ENCODE peak calls at places on chromosomes 11 and 22, in four cellular contexts. P is H1, S is GM12878, A is SK-N-SH. Q is an unnamed sample.

GRCh38 chr22:48838376-48838775 is 989.3 kb downstream of the BRD1 start:
- DNase-seq in P (no peak), S (no peak), A (no peak), Q (no peak)

GRCh38 chr11:130706572-130706971 is 209.7 kb downstream of the SNX19 start:
- DNase-seq in P (no peak), S (no peak), A (no peak), Q (no peak)

GRCh38 chr11:75182652-75183051 is 31.7 kb downstream of the SLCO2B1 start:
- DNase-seq in P (no peak), S (no peak), A (no peak), Q (no peak)

GRCh38 chr11:111939836-111940604 is 2.9 kb downstream of the DIXDC1 start:
- DNase-seq in P (no peak), S (no peak), A (peak; percentile 66), Q (no peak)

GRCh38 chr22:50140615-50141014 is 29.9 kb upstream of the PANX2 start:
- DNase-seq in P (no peak), S (no peak), A (no peak), Q (no peak)

GRCh38 chr22:23402275-23403151 is 177.6 kb downstream of the IGLL1 start:
- DNase-seq in P (peak; percentile 82), S (no peak), A (peak; percentile 96), Q (peak; percentile 83)

GRCh38 chr11:26993965-26994446 is at the start of gene FIBIN:
- DNase-seq in P (peak; percentile 61), S (no peak), A (no peak), Q (no peak)

GRCh38 chr11:134853972-134854371 is 441.9 kb upstream of the B3GAT1 start:
- DNase-seq in P (no peak), S (no peak), A (no peak), Q (no peak)

GRCh38 chr22:49913446-49913845 is 4.8 kb downstream of the ALG12 start:
- DNase-seq in P (no peak), S (no peak), A (no peak), Q (no peak)

DNA sequence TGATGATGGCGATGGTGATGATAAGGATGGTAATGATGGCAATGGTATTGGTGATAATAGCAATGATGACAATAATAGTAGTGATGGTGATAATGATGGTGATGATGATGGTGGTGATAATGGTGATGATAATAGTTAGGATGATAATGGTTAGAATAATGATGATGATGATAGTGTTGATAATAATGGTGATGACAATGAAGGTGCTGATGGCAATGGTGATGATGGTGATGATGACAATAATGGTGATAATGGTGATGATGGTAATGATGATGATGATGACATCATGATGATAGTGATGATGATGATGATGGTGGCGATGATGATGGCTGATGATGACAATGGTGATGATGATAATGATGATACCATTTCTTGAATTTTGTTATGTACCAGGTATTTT is 309.9 kb downstream of the MIAT start:
- DNase-seq in P (no peak), S (no peak), A (no peak), Q (no peak)
- H3K27me3 ChIP-seq in P (no peaks in the 10 kb centered on the region), S (no peaks in the 10 kb centered on the region), A (no peaks in the 10 kb centered on the region), Q (no peaks in the 10 kb centered on the region)

DNA sequence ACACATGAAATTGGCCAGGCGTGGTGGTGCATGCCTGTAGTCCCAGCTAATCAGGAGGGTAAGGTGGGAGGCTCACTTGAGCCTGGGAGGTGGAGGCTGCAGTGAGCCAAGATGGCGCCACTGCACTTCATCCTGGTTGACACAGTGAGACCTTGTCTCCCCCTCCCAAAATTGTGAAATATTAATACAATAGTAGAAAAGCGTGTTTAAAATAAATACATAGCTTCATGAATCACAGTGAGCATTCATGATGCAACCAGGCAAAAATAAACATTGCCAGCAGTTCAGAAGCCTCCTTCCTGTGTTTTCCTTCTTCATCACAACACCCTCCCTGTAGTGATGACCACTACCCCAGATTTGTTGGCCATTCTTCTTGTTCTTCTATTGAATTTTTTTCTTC is 4.3 kb upstream of the TEAD1 start:
- DNase-seq in P (no peak), S (no peak), A (no peak), Q (no peak)
- TF ChIP-seq NRF1 in P (no peak), S (no peak), A (no peak), Q (no peak)

GRCh38 chr22:22245256-22245909 is 797 bp downstream of the VPREB1 start:
- DNase-seq in P (no peak), S (no peak), A (no peak), Q (no peak)
- H3K27me3 ChIP-seq in P (peaks cover 98% of the 10 kb centered on the region), S (no peaks in the 10 kb centered on the region), A (peaks cover 37% of the 10 kb centered on the region), Q (peaks cover 88% of the 10 kb centered on the region)

GRCh38 chr11:37320921-37321320 is 722.9 kb upstream of the RAG2 start:
- DNase-seq in P (no peak), S (no peak), A (no peak), Q (no peak)
- TF ChIP-seq NRF1 in P (no peak), S (no peak), A (no peak), Q (no peak)

DNA sequence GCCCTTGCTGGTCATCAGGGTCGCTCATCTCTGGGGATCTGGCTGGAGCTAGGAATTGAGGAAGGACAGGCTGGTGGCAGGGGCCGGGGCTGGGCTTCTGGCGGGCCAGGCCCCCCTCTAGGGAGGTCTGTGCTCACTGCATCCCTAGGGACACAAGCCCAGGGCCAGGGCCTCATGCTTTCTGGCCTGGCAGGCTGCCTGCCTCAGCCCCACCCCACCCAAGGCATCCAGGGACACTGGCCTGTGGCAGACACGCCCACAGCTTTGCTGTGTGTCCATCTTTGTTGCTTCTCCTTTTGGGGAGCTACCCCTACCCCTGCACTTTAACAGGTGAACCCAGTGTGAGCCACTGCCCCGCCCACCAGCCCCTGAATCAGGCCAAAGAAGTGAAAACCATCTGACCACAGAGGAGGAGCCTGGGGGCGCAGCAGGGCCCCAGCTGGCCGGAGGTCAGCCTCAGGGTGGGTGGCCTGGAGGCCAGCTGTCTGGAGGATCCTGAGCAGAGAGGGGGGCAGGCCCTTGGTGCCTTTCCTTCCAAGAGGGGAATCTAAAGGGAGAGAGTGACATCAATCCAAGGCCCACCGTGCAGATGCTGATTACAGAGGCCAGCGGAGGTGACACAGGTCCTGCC is 26.8 kb upstream of the CELSR1 start:
- DNase-seq in P (no peak), S (no peak), A (peak; percentile 81), Q (no peak)
- H3K27me3 ChIP-seq in P (no peaks in the 10 kb centered on the region), S (no peaks in the 10 kb centered on the region), A (no peaks in the 10 kb centered on the region), Q (no peaks in the 10 kb centered on the region)

GRCh38 chr11:30566482-30566881 is 19.7 kb downstream of the MPPED2 start:
- DNase-seq in P (no peak), S (no peak), A (no peak), Q (no peak)

GRCh38 chr11:30567644-30568043 is 18.5 kb downstream of the MPPED2 start:
- DNase-seq in P (no peak), S (no peak), A (no peak), Q (no peak)

GRCh38 chr11:30564994-30565393 is 21.2 kb downstream of the MPPED2 start:
- DNase-seq in P (no peak), S (no peak), A (no peak), Q (no peak)

GRCh38 chr11:30567148-30567547 is 19.0 kb downstream of the MPPED2 start:
- DNase-seq in P (no peak), S (no peak), A (no peak), Q (no peak)

GRCh38 chr11:30568933-30569332 is 17.2 kb downstream of the MPPED2 start:
- DNase-seq in P (no peak), S (no peak), A (no peak), Q (no peak)
- TF ChIP-seq NRF1 in P (no peak), S (no peak), A (no peak), Q (no peak)

DNA sequence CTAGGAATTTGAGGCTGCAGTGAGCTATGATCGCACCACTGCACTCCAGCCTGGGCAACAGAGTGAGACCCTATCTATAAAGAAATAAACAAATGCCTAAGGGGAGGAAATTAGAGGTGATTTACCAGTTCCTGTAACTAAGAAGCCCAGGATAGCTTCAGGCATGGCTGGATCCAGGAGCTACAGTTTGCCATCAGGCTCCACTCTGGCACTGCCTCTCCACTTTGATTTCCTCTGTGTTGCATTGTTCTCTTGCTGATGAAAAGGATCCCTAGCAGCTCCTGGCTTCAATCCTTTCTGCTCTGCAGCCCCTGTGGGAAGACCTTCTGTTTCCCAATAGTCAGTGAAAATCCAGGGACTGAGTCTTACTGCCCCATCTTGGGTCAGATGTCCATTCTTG is 20.1 kb upstream of the FADD start:
- DNase-seq in P (no peak), S (no peak), A (no peak), Q (no peak)
- H3K27me3 ChIP-seq in P (no peaks in the 10 kb centered on the region), S (no peaks in the 10 kb centered on the region), A (peaks cover 11% of the 10 kb centered on the region), Q (peaks cover 43% of the 10 kb centered on the region)

DNA sequence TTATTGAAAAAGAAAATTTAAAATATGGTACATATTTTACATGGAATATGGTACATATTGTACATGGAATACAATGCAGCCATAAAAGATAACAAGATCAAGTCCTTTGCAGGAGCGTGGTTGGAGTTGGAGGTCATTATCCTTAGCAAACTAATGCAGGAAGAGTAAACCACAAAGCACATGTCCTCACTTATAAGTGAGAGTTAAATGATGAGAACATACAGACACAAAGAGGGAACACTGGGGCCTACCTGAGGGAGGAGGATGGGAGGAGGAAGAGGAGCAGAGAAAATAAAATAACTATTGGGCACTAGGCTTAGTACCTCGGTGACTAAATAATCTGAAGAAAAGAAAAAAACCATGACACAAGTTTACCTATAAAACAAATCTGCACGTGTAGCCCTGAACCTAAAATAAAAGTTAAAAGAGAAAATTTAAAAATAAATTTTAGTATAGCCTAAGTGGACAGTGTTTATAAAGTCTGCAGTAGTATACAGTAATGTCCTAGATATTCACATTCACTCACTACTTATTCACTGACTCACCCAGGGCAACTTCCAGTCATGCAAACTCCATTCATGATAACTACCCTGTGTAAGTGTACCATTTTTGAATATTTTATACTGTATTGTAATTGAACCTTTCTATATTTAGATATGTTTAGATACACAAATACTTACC is 204.4 kb downstream of the FAM76B start:
- DNase-seq in P (no peak), S (no peak), A (no peak), Q (no peak)
- TF ChIP-seq NRF1 in P (no peak), S (no peak), A (no peak), Q (no peak)

DNA sequence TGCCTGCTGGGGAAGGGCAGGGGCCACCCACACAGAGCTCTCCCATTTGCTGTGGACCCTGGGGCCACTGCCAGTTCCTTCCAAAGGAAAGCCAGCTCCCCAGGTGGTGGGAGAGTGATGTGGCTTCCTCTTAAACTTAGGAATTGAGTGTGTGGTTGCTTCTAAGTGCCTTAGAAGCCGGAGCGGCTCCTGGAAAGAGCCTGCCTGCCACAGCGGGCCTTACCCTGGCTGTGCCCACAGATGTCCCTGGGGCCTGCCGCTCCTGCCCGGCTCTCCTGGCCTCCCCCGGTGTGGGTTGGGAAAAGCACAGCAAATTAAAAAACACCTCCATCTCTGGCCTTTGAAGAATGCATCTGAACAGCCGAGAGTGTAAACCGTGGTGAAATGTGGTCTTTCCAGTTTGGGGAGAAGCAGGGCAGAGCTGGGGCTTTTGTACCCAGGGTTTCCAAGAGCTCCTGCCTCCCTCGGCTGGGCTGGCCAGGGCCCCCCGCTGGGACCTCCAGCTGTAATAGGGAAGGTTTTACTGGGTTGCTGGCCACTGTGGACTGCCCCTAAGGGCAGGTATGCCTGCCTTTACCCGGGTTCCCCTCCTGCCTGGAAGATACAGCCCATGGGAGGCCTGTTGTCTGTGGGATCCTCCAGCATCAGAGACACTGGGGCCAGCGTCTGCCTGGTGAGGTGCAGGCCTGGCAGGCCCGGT is 30.2 kb downstream of the LRP5 start:
- DNase-seq in P (peak; percentile 79), S (no peak), A (peak; percentile 47), Q (no peak)
- H3K27me3 ChIP-seq in P (no peaks in the 10 kb centered on the region), S (no peaks in the 10 kb centered on the region), A (no peaks in the 10 kb centered on the region), Q (no peaks in the 10 kb centered on the region)

Q was measured in K562.